ENCODE peak calls at places on chromosome 13, in ten cellular contexts. Z is mesendoderm; A is ELR; F is B cell; B is activated CD4-positive, alpha-beta T cell treated with anti-CD3 and anti-CD28 coated beads, Interleukin-2, amount 50 U/mL, for 24 hours; R is T-helper 17 cell; J is stimulated activated CD4-positive, alpha-beta T cell treated with anti-CD3 and anti-CD28 coated beads, Interleukin-4, amount 100 ng/mL, for 4 hours; T is ascending aorta; Q is NCI-H146; L is lower leg skin. Y is an unnamed sample.

GRCh38 chr13:60572003-60572792 is 175.2 kb downstream of the TDRD3 start:
- DNase-seq in Z (peak), A (peak), F (no peak), B (no peak), R (no peak), J (no peak), T (no peak), Q (peak), L (no peak), Y (no peak)

GRCh38 chr13:29754486-29754806 is 96.0 kb downstream of the UBL3 start:
- DNase-seq in Z (peak), A (peak), F (no peak), B (peak), R (no peak), J (no peak), T (no peak), Q (no peak), L (no peak), Y (no peak)

GRCh38 chr13:50410921-50411712 is 395.9 kb downstream of the KCNRG start:
- DNase-seq in Z (peak), A (peak), F (no peak), B (no peak), R (no peak), J (no peak), T (peak), Q (no peak), L (no peak), Y (no peak)

GRCh38 chr13:98677398-98677797 is 75.1 kb downstream of the SLC15A1 start:
- DNase-seq in Z (no peak), A (no peak), F (no peak), B (no peak), R (no peak), J (no peak), T (peak), Q (no peak), L (no peak), Y (no peak)

GRCh38 chr13:24053505-24054251 is 106.8 kb upstream of the SPATA13 start:
- DNase-seq in Z (peak), A (peak), F (peak), B (peak), R (peak), J (peak), T (no peak), Q (peak), L (no peak), Y (peak)

GRCh38 chr13:40149611-40150283 is 494.3 kb downstream of the COG6 start:
- DNase-seq in Z (no peak), A (peak), F (no peak), B (peak), R (no peak), J (no peak), T (peak), Q (no peak), L (no peak), Y (peak)

GRCh38 chr13:26074706-26075105 is 22.9 kb upstream of the SHISA2 start:
- DNase-seq in Z (peak), A (peak), F (no peak), B (no peak), R (no peak), J (no peak), T (no peak), Q (no peak), L (no peak), Y (no peak)

GRCh38 chr13:46624821-46625220 is 71.9 kb downstream of the LRCH1 start:
- DNase-seq in Z (no peak), A (no peak), F (no peak), B (no peak), R (no peak), J (no peak), T (no peak), Q (no peak), L (no peak), Y (no peak)

GRCh38 chr13:74077847-74078246 is 56.4 kb downstream of the KLF12 start:
- DNase-seq in Z (no peak), A (no peak), F (no peak), B (no peak), R (no peak), J (no peak), T (no peak), Q (no peak), L (no peak), Y (no peak)

GRCh38 chr13:30111810-30112209 is 195.5 kb downstream of the KATNAL1 start:
- DNase-seq in Z (peak), A (peak), F (no peak), B (no peak), R (no peak), J (no peak), T (no peak), Q (no peak), L (no peak), Y (no peak)

GRCh38 chr13:113542751-113543424 is 41.7 kb upstream of the TFDP1 start:
- DNase-seq in Z (no peak), A (no peak), F (peak), B (no peak), R (no peak), J (no peak), T (peak), Q (no peak), L (no peak), Y (no peak)

GRCh38 chr13:21069561-21070004 is 8.2 kb upstream of the LATS2 start:
- DNase-seq in Z (peak), A (peak), F (no peak), B (no peak), R (no peak), J (no peak), T (no peak), Q (no peak), L (no peak), Y (no peak)

GRCh38 chr13:100506600-100507422 is 81.8 kb downstream of the GGACT start:
- DNase-seq in Z (no peak), A (no peak), F (no peak), B (no peak), R (no peak), J (no peak), T (no peak), Q (peak), L (no peak), Y (no peak)

GRCh38 chr13:75870397-75870801 is 234.3 kb downstream of the LMO7 start:
- DNase-seq in Z (no peak), A (peak), F (peak), B (no peak), R (peak), J (no peak), T (no peak), Q (peak), L (no peak), Y (no peak)

GRCh38 chr13:43377955-43378354 is 354.6 kb downstream of the DNAJC15 start:
- DNase-seq in Z (no peak), A (peak), F (no peak), B (no peak), R (no peak), J (no peak), T (no peak), Q (no peak), L (no peak), Y (no peak)

GRCh38 chr13:47111499-47111898 is 214.6 kb upstream of the HTR2A start:
- DNase-seq in Z (no peak), A (no peak), F (no peak), B (no peak), R (no peak), J (no peak), T (no peak), Q (no peak), L (no peak), Y (no peak)

GRCh38 chr13:103908274-103908673 is 842.1 kb upstream of the SLC10A2 start:
- DNase-seq in Z (no peak), A (no peak), F (no peak), B (no peak), R (no peak), J (no peak), T (no peak), Q (no peak), L (no peak), Y (no peak)

GRCh38 chr13:110454227-110454859 is 107.2 kb downstream of the RAB20 start:
- DNase-seq in Z (no peak), A (no peak), F (no peak), B (no peak), R (no peak), J (no peak), T (no peak), Q (no peak), L (no peak), Y (no peak)

GRCh38 chr13:79678100-79678499 is 197.1 kb downstream of the NDFIP2 start:
- DNase-seq in Z (no peak), A (peak), F (no peak), B (no peak), R (no peak), J (no peak), T (no peak), Q (no peak), L (no peak), Y (no peak)

GRCh38 chr13:65461590-65461989 is 1768.5 kb downstream of the PCDH9 start:
- DNase-seq in Z (peak), A (peak), F (no peak), B (no peak), R (no peak), J (no peak), T (no peak), Q (no peak), L (no peak), Y (no peak)

GRCh38 chr13:68176486-68176885 is 946.4 kb upstream of the PCDH9 start:
- DNase-seq in Z (no peak), A (peak), F (no peak), B (no peak), R (no peak), J (no peak), T (no peak), Q (no peak), L (no peak), Y (no peak)

GRCh38 chr13:39402221-39402620 is 200.8 kb downstream of the LHFPL6 start:
- DNase-seq in Z (no peak), A (no peak), F (no peak), B (no peak), R (no peak), J (no peak), T (no peak), Q (no peak), L (no peak), Y (no peak)

GRCh38 chr13:111008351-111008750 is 93.5 kb upstream of the ANKRD10 start:
- DNase-seq in Z (no peak), A (no peak), F (no peak), B (no peak), R (no peak), J (no peak), T (no peak), Q (no peak), L (no peak), Y (no peak)

GRCh38 chr13:83880275-83881027 is 1.8 kb downstream of the SLITRK1 start:
- DNase-seq in Z (no peak), A (peak), F (no peak), B (no peak), R (no peak), J (no peak), T (no peak), Q (no peak), L (peak), Y (no peak)

Y was measured in ovary.